ENCODE peak calls at places on chromosomes 6 and 20, in eight cellular contexts. Y, S, E, C, H, P, J and Q are unnamed samples.

GRCh38 chr20:58880994-58881752 is 28.7 kb downstream of the GNAS start:
- DNase-seq in S (no peak), J (no peak), H (no peak), P (no peak), C (no peak), E (no peak), Y (no peak), Q (no peak)

GRCh38 chr6:110875548-110876169 is 1.1 kb downstream of the AMD1 start:
- DNase-seq in H (peak; percentile 58), J (peak; percentile 59), Y (peak; percentile 69), P (no peak), E (peak; percentile 45), S (no peak), C (peak; percentile 68), Q (no peak)

GRCh38 chr6:42704937-42705374 is 17.4 kb downstream of the PRPH2 start:
- DNase-seq in P (no peak), E (no peak), Y (no peak), H (no peak), J (no peak), S (no peak), C (no peak), Q (no peak)

GRCh38 chr6:33988121-33989015 is 157.5 kb downstream of the GRM4 start:
- DNase-seq in P (no peak), S (no peak), E (peak; percentile 97), Y (peak; percentile 75), H (no peak), J (no peak), C (no peak), Q (peak; percentile 85)

GRCh38 chr6:165823609-165824326 is 160.7 kb upstream of the PDE10A start:
- DNase-seq in E (no peak), C (no peak), J (no peak), H (no peak), P (peak; percentile 42), Y (no peak), S (no peak), Q (no peak)

GRCh38 chr6:75351570-75351969 is 67.0 kb upstream of the TMEM30A start:
- DNase-seq in S (no peak), P (no peak), J (no peak), C (no peak), E (peak; percentile 48), Y (no peak), H (no peak), Q (no peak)

GRCh38 chr6:37061157-37061804 is 55.8 kb downstream of the FGD2 start:
- DNase-seq in Y (no peak), S (no peak), E (no peak), H (no peak), J (no peak), P (no peak), C (no peak), Q (no peak)

GRCh38 chr20:44224651-44225050 is 14.1 kb upstream of the OSER1 start:
- DNase-seq in J (no peak), H (no peak), S (no peak), E (no peak), Y (no peak), P (no peak), C (no peak), Q (no peak)

GRCh38 chr20:59010995-59011873 is 4.2 kb upstream of the CTSZ start:
- DNase-seq in H (no peak), J (no peak), E (no peak), P (peak; percentile 92), Y (no peak), S (peak; percentile 70), C (no peak), Q (no peak)

GRCh38 chr6:65182681-65183080 is 524.3 kb downstream of the EYS start:
- DNase-seq in E (no peak), P (peak; percentile 44), Y (no peak), J (no peak), C (no peak), H (no peak), S (peak; percentile 35), Q (no peak)

GRCh38 chr6:147625946-147626345 is 117.5 kb downstream of the SAMD5 start:
- DNase-seq in S (no peak), Y (no peak), E (no peak), C (no peak), H (no peak), P (no peak), J (no peak), Q (no peak)

GRCh38 chr6:136020691-136021090 is 169.2 kb downstream of the PDE7B start:
- DNase-seq in Y (no peak), P (no peak), H (no peak), S (no peak), C (no peak), J (no peak), E (no peak), Q (no peak)

GRCh38 chr6:12749531-12750379 is 33.2 kb downstream of the PHACTR1 start:
- DNase-seq in E (peak; percentile 89), S (no peak), C (no peak), P (no peak), H (no peak), J (no peak), Y (peak; percentile 87), Q (peak; percentile 39)

GRCh38 chr6:123503619-123504018 is 133.1 kb downstream of the TRDN start:
- DNase-seq in Y (no peak), S (no peak), H (no peak), J (no peak), C (no peak), E (no peak), P (no peak), Q (no peak)

GRCh38 chr6:7106215-7106751 is 1.5 kb upstream of the RREB1 start:
- DNase-seq in S (no peak), E (no peak), C (no peak), Y (no peak), J (no peak), P (no peak), H (no peak), Q (no peak)

GRCh38 chr20:805713-806112 is 27.8 kb upstream of the FAM110A start:
- DNase-seq in H (no peak), E (no peak), C (no peak), J (no peak), S (no peak), Y (no peak), P (peak; percentile 21), Q (no peak)

GRCh38 chr20:50271674-50272412 is 81.2 kb downstream of the CEBPB start:
- DNase-seq in Y (no peak), C (no peak), E (no peak), P (no peak), H (peak; percentile 57), S (no peak), J (no peak), Q (no peak)

GRCh38 chr6:152312434-152312833 is 324.7 kb downstream of the SYNE1 start:
- DNase-seq in H (no peak), S (no peak), C (no peak), Y (no peak), P (no peak), E (no peak), J (no peak), Q (no peak)

GRCh38 chr20:24678351-24679106 is 209.1 kb downstream of the SYNDIG1 start:
- DNase-seq in H (no peak), Y (no peak), C (no peak), E (no peak), S (no peak), P (no peak), J (no peak), Q (no peak)

GRCh38 chr6:31293343-31293742 is 21.5 kb upstream of the HLA-C start:
- DNase-seq in Y (no peak), S (no peak), E (no peak), J (no peak), H (no peak), P (peak; percentile 9), C (no peak), Q (no peak)